ENCODE peak calls at places on chromosomes 3 and 15, in seven cellular contexts. X is fibroblast of the conjunctiva; M is activated CD4-positive, alpha-beta T cell treated with anti-CD3 and anti-CD28 coated beads, Interleukin-2, amount 50 U/mL, for 48 hours; A is caudate nucleus; U is HTR-8/SVneo; D is Kasumi-1; Z is GDM1. V is an unnamed sample.

GRCh38 chr3:166283856-166284255 is 446.6 kb upstream of the BCHE start:
- DNase-seq in M (no peak), X (peak), A (no peak), Z (peak), D (no peak), U (no peak), V (peak)

GRCh38 chr15:67835349-67836133 is 4.3 kb downstream of the RNU6-1 start:
- DNase-seq in A (no peak), M (no peak), U (no peak), X (no peak), D (no peak), Z (no peak), V (no peak)

GRCh38 chr15:25176991-25177954 is 222.5 kb downstream of the SNRPN start:
- DNase-seq in A (no peak), Z (no peak), D (no peak), X (no peak), U (no peak), M (no peak), V (no peak)

GRCh38 chr15:45133561-45133920 is 3.7 kb downstream of the DUOX1 start:
- DNase-seq in D (no peak), X (no peak), A (no peak), Z (no peak), M (no peak), U (no peak), V (no peak)

GRCh38 chr3:56268621-56269394 is 199.5 kb downstream of the ERC2 start:
- DNase-seq in M (no peak), X (no peak), U (no peak), A (no peak), D (no peak), Z (no peak), V (no peak)

GRCh38 chr3:184360834-184361531 is 422 bp downstream of the CLCN2 start:
- DNase-seq in D (no peak), X (no peak), A (no peak), M (no peak), Z (no peak), U (no peak), V (no peak)

GRCh38 chr3:143302638-143303171 is 183.1 kb downstream of the CHST2 start:
- DNase-seq in M (no peak), Z (peak), U (peak), A (no peak), X (peak), D (peak), V (peak)

GRCh38 chr3:184325269-184325668 is 10.9 kb downstream of the EIF4G1 start:
- DNase-seq in D (no peak), A (no peak), Z (no peak), M (no peak), U (no peak), X (no peak), V (no peak)

GRCh38 chr3:106086636-106087035 is 217.8 kb upstream of the CBLB start:
- DNase-seq in Z (no peak), X (no peak), U (no peak), M (no peak), D (no peak), A (no peak), V (no peak)

GRCh38 chr3:195932418-195933043 is 24.2 kb upstream of the TNK2 start:
- DNase-seq in D (no peak), X (no peak), M (no peak), U (no peak), Z (no peak), A (no peak), V (no peak)

V was measured in retinal pigment epithelial cell.